ENCODE peak calls at places on chromosomes 4 and X, in seven cellular contexts. H, U, T, E, F, L and K are unnamed samples. For H3K4me1, the result is how much of the 10 kb centered on the place peaks cover.

GRCh38 chrX:110600745-110601310 is 194.8 kb downstream of the CHRDL1 start:
- DNase-seq in L (no peak), T (no peak), U (no peak), E (no peak), H (no peak), F (no peak), K (no peak)

GRCh38 chrX:968391-968790 is 244.1 kb downstream of the CRLF2 start:
- DNase-seq in U (no peak), L (no peak), F (no peak), T (no peak), H (no peak), E (no peak), K (no peak)

GRCh38 chrX:152637649-152638442 is at the start of gene GABRQ:
- DNase-seq in H (no peak), L (no peak), U (peak), F (peak), E (no peak), T (no peak), K (peak)

GRCh38 chr4:113173865-113174264 is 124.4 kb downstream of the ANK2 start:
- DNase-seq in T (no peak), H (no peak), L (no peak), F (no peak), U (peak), E (no peak), K (no peak)

GRCh38 chr4:3248811-3249661 is at the start of gene MSANTD1:
- DNase-seq in E (no peak), H (no peak), L (no peak), F (no peak), U (peak), T (no peak), K (peak)

GRCh38 chrX:30883141-30883540 is 5.9 kb downstream of the TAB3 start:
- DNase-seq in T (no peak), L (no peak), H (no peak), E (no peak), F (no peak), U (no peak), K (no peak)

GRCh38 chr4:94307231-94307840 is 35.3 kb downstream of the HPGDS start:
- DNase-seq in E (no peak), H (no peak), L (no peak), T (no peak), U (no peak), F (no peak), K (no peak)

GRCh38 chr4:10198365-10198764 is 81.8 kb upstream of the WDR1 start:
- DNase-seq in H (no peak), U (peak), T (no peak), F (no peak), E (no peak), L (no peak), K (no peak)

GRCh38 chr4:21470531-21470930 is 478.0 kb downstream of the KCNIP4 start:
- DNase-seq in E (no peak), L (no peak), T (no peak), F (no peak), U (peak), H (no peak), K (no peak)

GRCh38 chr4:86967798-86968197 is 33.0 kb downstream of the AFF1 start:
- DNase-seq in U (no peak), E (no peak), L (no peak), T (no peak), F (no peak), H (no peak), K (no peak)

GRCh38 chr4:86965019-86965976 is 30.5 kb downstream of the AFF1 start:
- DNase-seq in H (no peak), L (no peak), U (peak), E (no peak), T (no peak), F (no peak), K (no peak)

GRCh38 chr4:86968477-86969015 is 33.7 kb downstream of the AFF1 start:
- DNase-seq in L (no peak), F (no peak), H (no peak), T (no peak), E (no peak), U (no peak), K (no peak)

GRCh38 chr4:86963697-86964096 is 28.9 kb downstream of the AFF1 start:
- DNase-seq in T (no peak), H (no peak), E (no peak), U (no peak), L (no peak), F (no peak), K (no peak)

GRCh38 chr4:86967061-86967460 is 32.2 kb downstream of the AFF1 start:
- DNase-seq in L (no peak), F (no peak), T (no peak), U (no peak), H (no peak), E (no peak), K (no peak)
- H3K4me1 ChIP-seq in L (under half), F (under half), T (under half), U (under half), H (under half), E (under half), K (under half)

GRCh38 chrX:46375831-46376230 is 169.4 kb downstream of the ZNF674 start:
- DNase-seq in L (no peak), F (no peak), H (no peak), T (no peak), U (no peak), E (no peak), K (no peak)

GRCh38 chrX:46380148-46380752 is 165.0 kb downstream of the ZNF674 start:
- DNase-seq in F (no peak), U (no peak), E (no peak), H (no peak), T (no peak), L (no peak), K (no peak)

GRCh38 chrX:46376246-46376885 is 168.9 kb downstream of the ZNF674 start:
- DNase-seq in U (peak), T (peak), E (no peak), H (no peak), L (no peak), F (peak), K (no peak)

GRCh38 chrX:46374371-46374770 is 170.8 kb downstream of the ZNF674 start:
- DNase-seq in U (no peak), E (no peak), F (no peak), T (no peak), H (no peak), L (no peak), K (no peak)
- H3K4me3 ChIP-seq in U (no peak), E (no peak), F (no peak), T (no peak), H (no peak), L (no peak), K (no peak)

DNA sequence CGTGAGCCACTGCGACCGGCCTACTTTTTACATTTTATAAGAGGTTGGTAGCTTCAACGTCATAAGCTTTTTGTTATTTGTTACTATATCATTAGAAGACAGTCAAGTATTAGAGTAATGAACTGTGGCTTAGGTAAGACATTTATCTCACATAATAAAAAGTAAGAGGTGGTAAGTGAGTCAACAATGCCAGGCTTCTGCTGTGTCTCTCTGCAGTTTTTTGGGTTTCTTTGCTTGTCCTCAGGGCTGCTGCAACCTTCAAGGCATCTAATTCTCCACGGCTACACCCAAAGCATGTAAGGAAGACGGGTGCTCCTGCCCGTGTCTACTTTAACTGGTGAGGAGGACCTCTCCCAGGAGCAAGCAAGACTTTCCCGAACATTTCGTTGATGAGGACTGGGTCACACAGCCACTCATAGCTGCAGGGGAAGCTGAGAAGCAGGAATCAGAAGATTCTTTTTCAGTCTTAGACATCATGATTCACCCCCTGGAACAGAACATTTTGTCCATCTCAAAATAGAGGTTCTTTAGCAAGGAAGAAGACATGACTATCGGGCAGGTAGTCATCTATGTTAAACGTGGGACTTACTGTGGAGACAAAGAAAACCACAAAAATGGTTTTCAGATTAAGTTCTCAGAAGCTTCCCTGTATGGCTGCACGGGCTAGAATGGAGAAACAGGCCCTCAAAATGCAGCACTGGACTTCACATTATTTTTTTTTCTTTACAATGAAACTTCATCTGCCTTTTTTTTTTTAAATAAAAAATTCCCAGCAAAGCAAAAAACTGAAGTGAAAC is 13.0 kb upstream of the RHOH start:
- DNase-seq in E (no peak), L (no peak), F (no peak), T (no peak), H (no peak), U (no peak), K (no peak)
- H3K4me1 ChIP-seq in E (under half), L (under half), F (under half), T (under half), H (under half), U (under half), K (under half)

DNA sequence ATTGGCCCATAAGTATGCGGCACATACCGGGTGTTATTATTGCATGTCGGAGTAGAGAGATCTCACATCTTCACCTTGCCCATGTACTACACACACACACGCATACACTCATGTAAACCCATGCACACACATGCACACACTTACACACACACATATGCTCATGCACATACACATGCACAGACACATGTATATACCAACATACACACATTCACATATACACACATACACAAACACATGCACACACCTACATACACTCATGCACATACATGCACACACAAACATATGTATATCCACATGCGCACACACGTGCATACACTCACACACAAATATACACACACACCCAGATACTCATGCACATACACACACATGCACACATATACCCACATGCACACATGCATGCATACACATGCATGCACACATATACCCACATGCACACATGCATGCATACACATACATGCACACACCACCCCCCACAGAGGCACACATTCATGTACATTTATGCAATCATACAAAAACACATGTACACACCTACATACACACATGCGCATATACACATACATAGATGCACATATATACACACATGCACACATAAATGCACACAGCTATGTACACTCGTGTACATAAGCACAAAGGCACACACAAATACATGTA is 11.2 kb downstream of the CYP4V2 start:
- DNase-seq in E (no peak), U (no peak), T (no peak), H (no peak), F (no peak), L (no peak), K (no peak)
- H3K4me3 ChIP-seq in E (no peak), U (no peak), T (no peak), H (no peak), F (no peak), L (no peak), K (no peak)

GRCh38 chr4:128229458-128229805 is 58.2 kb downstream of the PGRMC2 start:
- DNase-seq in T (no peak), H (no peak), F (no peak), L (no peak), U (no peak), E (no peak), K (no peak)
- H3K4me1 ChIP-seq in T (under half), H (under half), F (under half), L (under half), U (under half), E (under half), K (under half)

DNA sequence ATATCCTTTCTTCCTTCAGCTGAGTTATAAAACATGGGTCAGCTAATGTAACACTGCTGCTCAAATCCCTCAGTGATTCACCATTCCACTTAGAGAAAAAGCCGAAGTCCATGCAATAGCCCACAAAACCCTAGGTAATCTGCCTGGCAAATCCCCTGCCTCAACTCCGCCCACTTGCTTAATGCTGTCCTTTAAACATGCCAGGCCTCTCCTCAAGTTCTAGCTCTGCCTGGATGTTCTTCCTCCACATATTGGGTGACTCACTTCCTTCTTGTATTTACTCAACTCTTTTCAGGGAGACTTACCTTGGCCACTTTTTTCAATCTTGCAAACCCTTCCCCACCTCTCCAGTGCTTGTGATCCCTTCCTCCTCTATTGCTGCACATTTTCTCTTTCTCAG is 89.8 kb downstream of the EMCN start:
- DNase-seq in L (no peak), T (no peak), H (no peak), U (no peak), F (no peak), E (no peak), K (no peak)
- H3K4me3 ChIP-seq in L (no peak), T (no peak), H (no peak), U (no peak), F (no peak), E (no peak), K (no peak)

GRCh38 chr4:38007645-38008044 is 47.4 kb downstream of the PTTG2 start:
- DNase-seq in L (no peak), H (no peak), E (no peak), F (no peak), T (no peak), U (no peak), K (no peak)

GRCh38 chr4:38009949-38010348 is 49.8 kb downstream of the PTTG2 start:
- DNase-seq in F (no peak), E (no peak), U (no peak), T (no peak), L (no peak), H (no peak), K (no peak)

GRCh38 chr4:38009421-38009820 is 49.2 kb downstream of the PTTG2 start:
- DNase-seq in H (no peak), U (no peak), F (no peak), L (no peak), E (no peak), T (no peak), K (no peak)

GRCh38 chr4:38005637-38006036 is 45.4 kb downstream of the PTTG2 start:
- DNase-seq in E (no peak), U (no peak), F (no peak), L (no peak), T (no peak), H (no peak), K (no peak)

GRCh38 chr4:38008493-38009120 is 48.4 kb downstream of the PTTG2 start:
- DNase-seq in L (no peak), T (no peak), U (no peak), F (no peak), H (no peak), E (no peak), K (no peak)
- H3K4me1 ChIP-seq in L (under half), T (under half), U (under half), F (under half), H (under half), E (under half), K (under half)

DNA sequence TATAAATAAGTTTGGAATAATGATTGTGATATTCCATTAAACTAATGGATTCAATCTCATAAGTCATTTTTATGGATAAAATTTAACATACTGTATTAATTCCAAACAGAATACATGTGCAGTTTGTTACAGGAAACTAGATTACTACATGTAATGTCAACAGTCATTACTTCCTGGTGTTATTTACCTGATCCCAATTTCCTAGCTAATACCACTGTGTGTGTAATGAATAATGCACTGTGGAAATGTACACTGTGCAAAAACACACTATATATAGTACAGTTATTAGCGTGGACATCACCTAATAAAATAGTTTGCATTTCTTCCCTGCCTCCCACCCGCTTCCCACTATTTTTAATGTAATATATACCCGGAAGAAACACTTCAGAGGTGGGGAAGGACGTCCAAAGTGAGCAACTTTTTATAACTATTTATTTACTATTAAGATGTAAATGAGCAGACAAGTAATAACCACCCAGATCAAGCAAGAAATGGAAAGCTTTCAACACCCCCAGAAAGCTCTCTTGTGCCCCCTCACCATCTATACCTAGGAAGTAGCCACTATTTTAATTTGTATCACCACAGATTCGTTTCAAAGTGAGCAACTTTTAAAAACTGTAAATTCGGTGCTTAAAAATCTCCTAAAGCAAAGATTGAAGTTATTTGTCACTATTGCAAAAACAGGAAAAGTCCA is 219.1 kb downstream of the THOC2 start:
- DNase-seq in E (no peak), F (no peak), L (no peak), H (no peak), T (no peak), U (no peak), K (no peak)
- H3K4me3 ChIP-seq in E (no peak), F (no peak), L (no peak), H (no peak), T (peak), U (no peak), K (no peak)

GRCh38 chr4:13616597-13616996 is 10.9 kb downstream of the BOD1L1 start:
- DNase-seq in U (no peak), H (no peak), F (no peak), E (no peak), T (no peak), L (no peak), K (no peak)

GRCh38 chr4:13615162-13615561 is 12.4 kb downstream of the BOD1L1 start:
- DNase-seq in F (no peak), T (no peak), H (no peak), L (no peak), E (no peak), U (no peak), K (no peak)

GRCh38 chr4:13617801-13618200 is 9.7 kb downstream of the BOD1L1 start:
- DNase-seq in H (no peak), T (no peak), E (no peak), L (no peak), F (no peak), U (no peak), K (no peak)

GRCh38 chr4:13611283-13611842 is 16.2 kb downstream of the BOD1L1 start:
- DNase-seq in T (no peak), F (no peak), L (no peak), U (no peak), H (no peak), E (no peak), K (no peak)

GRCh38 chr4:13612569-13612968 is 15.0 kb downstream of the BOD1L1 start:
- DNase-seq in E (no peak), L (no peak), F (no peak), T (no peak), U (peak), H (no peak), K (no peak)
- H3K4me1 ChIP-seq in E (under half), L (under half), F (under half), T (under half), U (under half), H (under half), K (under half)

GRCh38 chr4:186118582-186118981 is 14.1 kb downstream of the FAM149A start:
- DNase-seq in E (no peak), H (no peak), F (no peak), T (no peak), U (no peak), L (no peak), K (no peak)
- H3K4me3 ChIP-seq in E (no peak), H (no peak), F (no peak), T (no peak), U (no peak), L (no peak), K (no peak)